ENCODE peak calls at places on chromosomes 6 and 20, in nine cellular contexts. I is cardiac muscle cell; U is NCI-H2107; Q is foreskin melanocyte; S is left kidney; G is NAMALWA; F is effector CD8-positive, alpha-beta T cell; B is NCI-H1105 treated with DMSO at 0.1 percent for 48 hours; R is nucleus accumbens. L is an unnamed sample.

GRCh38 chr6:13342414-13343019 is 14.2 kb upstream of the TBC1D7 start:
- DNase-seq in I (no peak), U (no peak), Q (no peak), S (no peak), G (no peak), F (no peak), B (no peak), R (no peak), L (no peak)

GRCh38 chr6:157281570-157281969 is 41.7 kb downstream of the TMEM242 start:
- DNase-seq in I (peak; percentile 17), U (no peak), Q (peak; percentile 10), S (peak; percentile 50), G (no peak), F (no peak), B (no peak), R (no peak), L (peak; percentile 41)

GRCh38 chr6:113073611-113074191 is 726.6 kb downstream of the RFPL4B start:
- DNase-seq in I (peak; percentile 63), U (no peak), Q (peak; percentile 61), S (no peak), G (no peak), F (no peak), B (no peak), R (no peak), L (no peak)

GRCh38 chr6:56335733-56336132 is 88.4 kb upstream of the COL21A1 start:
- DNase-seq in I (peak; percentile 94), U (no peak), Q (peak; percentile 64), S (no peak), G (no peak), F (no peak), B (no peak), R (no peak), L (no peak)

GRCh38 chr6:113495521-113495920 is 361.6 kb upstream of the MARCKS start:
- DNase-seq in I (peak; percentile 58), U (no peak), Q (peak; percentile 30), S (no peak), G (no peak), F (no peak), B (no peak), R (no peak), L (no peak)

GRCh38 chr6:1916334-1916985 is 306.7 kb downstream of the FOXC1 start:
- DNase-seq in I (no peak), U (no peak), Q (peak; percentile 89), S (peak; percentile 70), G (no peak), F (no peak), B (peak; percentile 31), R (no peak), L (no peak)

GRCh38 chr6:23424584-23424983 is 701.4 kb upstream of the NRSN1 start:
- DNase-seq in I (no peak), U (no peak), Q (no peak), S (no peak), G (no peak), F (no peak), B (no peak), R (no peak), L (no peak)

GRCh38 chr20:48945840-48946514 is 24.5 kb downstream of the ARFGEF2 start:
- DNase-seq in I (no peak), U (no peak), Q (no peak), S (peak; percentile 30), G (no peak), F (no peak), B (no peak), R (no peak), L (peak; percentile 60)

GRCh38 chr6:17237246-17237645 is 43.9 kb upstream of the RBM24 start:
- DNase-seq in I (no peak), U (no peak), Q (no peak), S (no peak), G (no peak), F (no peak), B (no peak), R (no peak), L (no peak)

GRCh38 chr6:139743629-139744028 is 369.2 kb upstream of the CITED2 start:
- DNase-seq in I (peak; percentile 91), U (no peak), Q (no peak), S (no peak), G (no peak), F (no peak), B (no peak), R (no peak), L (peak; percentile 41)

GRCh38 chr6:137697267-137697938 is 169.7 kb upstream of the TNFAIP3 start:
- DNase-seq in I (peak; percentile 82), U (no peak), Q (peak; percentile 81), S (peak; percentile 78), G (peak; percentile 18), F (no peak), B (no peak), R (no peak), L (peak; percentile 1)

GRCh38 chr6:153511896-153512496 is 380.9 kb upstream of the RGS17 start:
- DNase-seq in I (peak; percentile 49), U (no peak), Q (peak; percentile 40), S (peak; percentile 57), G (peak; percentile 73), F (no peak), B (peak; percentile 18), R (no peak), L (peak; percentile 55)

GRCh38 chr20:43774754-43775153 is 48.0 kb upstream of the GTSF1L start:
- DNase-seq in I (no peak), U (no peak), Q (no peak), S (no peak), G (no peak), F (no peak), B (no peak), R (no peak), L (no peak)

GRCh38 chr20:2688041-2688591 is 4.5 kb upstream of the EBF4 start:
- DNase-seq in I (peak; percentile 79), U (peak; percentile 26), Q (peak; percentile 44), S (peak; percentile 81), G (peak; percentile 75), F (peak; percentile 59), B (no peak), R (peak; percentile 23), L (peak; percentile 70)

GRCh38 chr6:164195605-164196004 is 781.1 kb downstream of the QKI start:
- DNase-seq in I (no peak), U (no peak), Q (no peak), S (no peak), G (no peak), F (no peak), B (no peak), R (no peak), L (no peak)

GRCh38 chr20:35568645-35569044 is 26.8 kb downstream of the ERGIC3 start:
- DNase-seq in I (no peak), U (no peak), Q (no peak), S (peak; percentile 57), G (peak; percentile 37), F (no peak), B (no peak), R (no peak), L (peak; percentile 73)

GRCh38 chr6:105136433-105137350 is 43.1 kb downstream of the POPDC3 start:
- DNase-seq in I (peak; percentile 71), U (peak; percentile 40), Q (peak; percentile 47), S (peak; percentile 69), G (no peak), F (no peak), B (peak; percentile 65), R (peak; percentile 61), L (no peak)

GRCh38 chr6:139903411-139904157 is 529.1 kb upstream of the CITED2 start:
- DNase-seq in I (no peak), U (no peak), Q (no peak), S (no peak), G (no peak), F (no peak), B (no peak), R (no peak), L (no peak)

GRCh38 chr20:16179919-16180318 is 393.3 kb downstream of the KIF16B start:
- DNase-seq in I (no peak), U (no peak), Q (no peak), S (no peak), G (no peak), F (no peak), B (no peak), R (no peak), L (no peak)

GRCh38 chr6:4687989-4688947 is 87.9 kb upstream of the CDYL start:
- DNase-seq in I (peak; percentile 75), U (no peak), Q (peak; percentile 53), S (no peak), G (no peak), F (no peak), B (no peak), R (no peak), L (no peak)

GRCh38 chr6:136175873-136176272 is 74.2 kb downstream of the MTFR2 start:
- DNase-seq in I (no peak), U (no peak), Q (no peak), S (no peak), G (no peak), F (no peak), B (no peak), R (no peak), L (no peak)

GRCh38 chr20:1894471-1894950 is 696 bp upstream of the SIRPA start:
- DNase-seq in I (peak; percentile 82), U (no peak), Q (peak; percentile 27), S (peak; percentile 92), G (no peak), F (no peak), B (peak; percentile 62), R (peak; percentile 73), L (peak; percentile 84)

GRCh38 chr6:104887350-104887749 is 27.6 kb upstream of the HACE1 start:
- DNase-seq in I (peak; percentile 54), U (no peak), Q (no peak), S (peak; percentile 91), G (peak; percentile 49), F (no peak), B (no peak), R (no peak), L (peak; percentile 13)